ENCODE peak calls at places on chromosomes 3 and 15, in nine cellular contexts. One of them, this sample, is unnamed.

GRCh38 chr3:88626426-88627120 is 476.8 kb downstream of the C3orf38 start:
- DNase-seq in CD8-positive, alpha-beta T cell: no peak
- DNase-seq in hepatocyte: no peak
- DNase-seq in Peyer's patch: no peak
- DNase-seq in breast epithelium: no peak
- DNase-seq in dorsolateral prefrontal cortex: no peak
- DNase-seq in PC-3: no peak
- DNase-seq in AG04450: no peak
- DNase-seq in ovary: no peak
- DNase-seq in this sample: no peak

GRCh38 chr15:63583027-63583426 is 14.2 kb upstream of the FBXL22 start:
- DNase-seq in AG04450: no peak
- DNase-seq in Peyer's patch: no peak
- DNase-seq in ovary: no peak
- DNase-seq in PC-3: peak
- DNase-seq in dorsolateral prefrontal cortex: no peak
- DNase-seq in hepatocyte: no peak
- DNase-seq in breast epithelium: no peak
- DNase-seq in CD8-positive, alpha-beta T cell: no peak
- DNase-seq in this sample: no peak

GRCh38 chr3:101828289-101828688 is 21.0 kb upstream of the NFKBIZ start:
- DNase-seq in AG04450: no peak
- DNase-seq in hepatocyte: no peak
- DNase-seq in dorsolateral prefrontal cortex: no peak
- DNase-seq in CD8-positive, alpha-beta T cell: no peak
- DNase-seq in breast epithelium: no peak
- DNase-seq in Peyer's patch: no peak
- DNase-seq in PC-3: no peak
- DNase-seq in ovary: no peak
- DNase-seq in this sample: no peak

GRCh38 chr15:82146990-82147461 is 101.2 kb upstream of the MEX3B start:
- DNase-seq in hepatocyte: peak
- DNase-seq in ovary: no peak
- DNase-seq in dorsolateral prefrontal cortex: no peak
- DNase-seq in CD8-positive, alpha-beta T cell: no peak
- DNase-seq in PC-3: peak
- DNase-seq in AG04450: no peak
- DNase-seq in breast epithelium: no peak
- DNase-seq in Peyer's patch: no peak
- DNase-seq in this sample: no peak

GRCh38 chr3:56135941-56136340 is 332.3 kb downstream of the ERC2 start:
- DNase-seq in Peyer's patch: no peak
- DNase-seq in dorsolateral prefrontal cortex: no peak
- DNase-seq in ovary: no peak
- DNase-seq in AG04450: no peak
- DNase-seq in CD8-positive, alpha-beta T cell: no peak
- DNase-seq in breast epithelium: no peak
- DNase-seq in hepatocyte: no peak
- DNase-seq in PC-3: no peak
- DNase-seq in this sample: no peak

GRCh38 chr3:127997961-127998360 is 54.3 kb upstream of the SEC61A1 start:
- DNase-seq in hepatocyte: peak
- DNase-seq in breast epithelium: peak
- DNase-seq in PC-3: peak
- DNase-seq in dorsolateral prefrontal cortex: no peak
- DNase-seq in CD8-positive, alpha-beta T cell: no peak
- DNase-seq in AG04450: no peak
- DNase-seq in Peyer's patch: no peak
- DNase-seq in ovary: no peak
- DNase-seq in this sample: no peak

GRCh38 chr3:171986208-171986607 is 53.2 kb upstream of the FNDC3B start:
- DNase-seq in ovary: no peak
- DNase-seq in CD8-positive, alpha-beta T cell: no peak
- DNase-seq in breast epithelium: no peak
- DNase-seq in dorsolateral prefrontal cortex: no peak
- DNase-seq in AG04450: no peak
- DNase-seq in PC-3: peak
- DNase-seq in hepatocyte: no peak
- DNase-seq in Peyer's patch: no peak
- DNase-seq in this sample: no peak

GRCh38 chr3:20739814-20740213 is 553.8 kb upstream of the SGO1 start:
- DNase-seq in ovary: no peak
- DNase-seq in breast epithelium: no peak
- DNase-seq in dorsolateral prefrontal cortex: no peak
- DNase-seq in CD8-positive, alpha-beta T cell: no peak
- DNase-seq in Peyer's patch: no peak
- DNase-seq in PC-3: no peak
- DNase-seq in AG04450: no peak
- DNase-seq in hepatocyte: no peak
- DNase-seq in this sample: no peak

GRCh38 chr3:129315386-129315991 is 36.8 kb downstream of the HMCES start:
- DNase-seq in CD8-positive, alpha-beta T cell: peak
- DNase-seq in Peyer's patch: peak
- DNase-seq in ovary: peak
- DNase-seq in dorsolateral prefrontal cortex: peak
- DNase-seq in AG04450: no peak
- DNase-seq in hepatocyte: no peak
- DNase-seq in PC-3: peak
- DNase-seq in breast epithelium: no peak
- DNase-seq in this sample: peak

GRCh38 chr15:92907880-92908279 is 7.8 kb downstream of the CHD2 start:
- DNase-seq in AG04450: peak
- DNase-seq in breast epithelium: no peak
- DNase-seq in CD8-positive, alpha-beta T cell: peak
- DNase-seq in ovary: peak
- DNase-seq in Peyer's patch: no peak
- DNase-seq in hepatocyte: peak
- DNase-seq in dorsolateral prefrontal cortex: peak
- DNase-seq in PC-3: peak
- DNase-seq in this sample: peak

GRCh38 chr15:92907229-92907628 is 7.1 kb downstream of the CHD2 start:
- DNase-seq in PC-3: no peak
- DNase-seq in ovary: no peak
- DNase-seq in Peyer's patch: no peak
- DNase-seq in dorsolateral prefrontal cortex: no peak
- DNase-seq in CD8-positive, alpha-beta T cell: no peak
- DNase-seq in breast epithelium: no peak
- DNase-seq in AG04450: no peak
- DNase-seq in hepatocyte: no peak
- DNase-seq in this sample: no peak

GRCh38 chr15:92904832-92905640 is 4.9 kb downstream of the CHD2 start:
- DNase-seq in CD8-positive, alpha-beta T cell: no peak
- DNase-seq in AG04450: no peak
- DNase-seq in Peyer's patch: no peak
- DNase-seq in dorsolateral prefrontal cortex: no peak
- DNase-seq in ovary: no peak
- DNase-seq in breast epithelium: no peak
- DNase-seq in PC-3: no peak
- DNase-seq in hepatocyte: no peak
- DNase-seq in this sample: no peak

GRCh38 chr15:92906563-92907081 is 6.5 kb downstream of the CHD2 start:
- DNase-seq in PC-3: peak
- DNase-seq in dorsolateral prefrontal cortex: no peak
- DNase-seq in hepatocyte: peak
- DNase-seq in CD8-positive, alpha-beta T cell: peak
- DNase-seq in breast epithelium: no peak
- DNase-seq in ovary: no peak
- DNase-seq in AG04450: no peak
- DNase-seq in Peyer's patch: peak
- DNase-seq in this sample: no peak

GRCh38 chr15:92906038-92906437 is 5.9 kb downstream of the CHD2 start:
- DNase-seq in dorsolateral prefrontal cortex: no peak
- DNase-seq in breast epithelium: no peak
- DNase-seq in AG04450: no peak
- DNase-seq in Peyer's patch: no peak
- DNase-seq in ovary: no peak
- DNase-seq in CD8-positive, alpha-beta T cell: no peak
- DNase-seq in hepatocyte: no peak
- DNase-seq in PC-3: no peak
- DNase-seq in this sample: no peak
- H3K27ac ChIP-seq in dorsolateral prefrontal cortex: peak
- H3K27ac ChIP-seq in breast epithelium: peak
- H3K27ac ChIP-seq in AG04450: no peak
- H3K27ac ChIP-seq in Peyer's patch: peak
- H3K27ac ChIP-seq in ovary: peak
- H3K27ac ChIP-seq in CD8-positive, alpha-beta T cell: peak
- H3K27ac ChIP-seq in hepatocyte: peak
- H3K27ac ChIP-seq in PC-3: peak
- H3K27ac ChIP-seq in this sample: peak

GRCh38 chr15:41860049-41860828 is 21.6 kb downstream of the PLA2G4B start:
- DNase-seq in AG04450: no peak
- DNase-seq in hepatocyte: no peak
- DNase-seq in ovary: no peak
- DNase-seq in breast epithelium: no peak
- DNase-seq in dorsolateral prefrontal cortex: no peak
- DNase-seq in PC-3: no peak
- DNase-seq in Peyer's patch: no peak
- DNase-seq in CD8-positive, alpha-beta T cell: no peak
- DNase-seq in this sample: no peak
- TF ChIP-seq CTCF in AG04450: no peak
- TF ChIP-seq CTCF in hepatocyte: no peak
- TF ChIP-seq CTCF in ovary: no peak
- TF ChIP-seq CTCF in breast epithelium: no peak
- TF ChIP-seq CTCF in dorsolateral prefrontal cortex: no peak
- TF ChIP-seq CTCF in PC-3: peak
- TF ChIP-seq CTCF in Peyer's patch: no peak
- TF ChIP-seq CTCF in CD8-positive, alpha-beta T cell: no peak
- TF ChIP-seq CTCF in this sample: no peak

DNA sequence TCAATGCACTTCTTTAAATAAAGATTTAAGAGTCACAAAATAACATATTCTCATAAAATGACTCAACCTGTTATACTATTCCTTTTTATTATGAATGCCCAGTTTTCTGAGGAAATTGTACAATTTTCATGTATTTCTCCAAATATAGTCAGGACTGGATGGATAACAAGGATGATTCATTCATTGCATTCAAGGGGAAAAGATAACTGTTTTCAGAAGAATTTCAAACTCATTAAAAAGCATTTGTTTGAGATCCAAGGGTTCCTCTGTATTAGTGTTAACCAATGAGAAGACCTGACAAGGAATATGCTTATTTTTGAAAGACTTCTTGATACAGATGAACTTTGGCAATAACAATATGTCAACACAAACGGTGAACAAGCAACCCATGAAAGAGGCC is 163.7 kb downstream of the MEIS2 start:
- DNase-seq in PC-3: peak
- DNase-seq in breast epithelium: no peak
- DNase-seq in hepatocyte: no peak
- DNase-seq in dorsolateral prefrontal cortex: no peak
- DNase-seq in CD8-positive, alpha-beta T cell: no peak
- DNase-seq in ovary: no peak
- DNase-seq in Peyer's patch: no peak
- DNase-seq in AG04450: no peak
- DNase-seq in this sample: no peak
- H3K27ac ChIP-seq in PC-3: no peak
- H3K27ac ChIP-seq in breast epithelium: no peak
- H3K27ac ChIP-seq in hepatocyte: no peak
- H3K27ac ChIP-seq in dorsolateral prefrontal cortex: no peak
- H3K27ac ChIP-seq in CD8-positive, alpha-beta T cell: no peak
- H3K27ac ChIP-seq in ovary: no peak
- H3K27ac ChIP-seq in Peyer's patch: no peak
- H3K27ac ChIP-seq in AG04450: no peak
- H3K27ac ChIP-seq in this sample: no peak

DNA sequence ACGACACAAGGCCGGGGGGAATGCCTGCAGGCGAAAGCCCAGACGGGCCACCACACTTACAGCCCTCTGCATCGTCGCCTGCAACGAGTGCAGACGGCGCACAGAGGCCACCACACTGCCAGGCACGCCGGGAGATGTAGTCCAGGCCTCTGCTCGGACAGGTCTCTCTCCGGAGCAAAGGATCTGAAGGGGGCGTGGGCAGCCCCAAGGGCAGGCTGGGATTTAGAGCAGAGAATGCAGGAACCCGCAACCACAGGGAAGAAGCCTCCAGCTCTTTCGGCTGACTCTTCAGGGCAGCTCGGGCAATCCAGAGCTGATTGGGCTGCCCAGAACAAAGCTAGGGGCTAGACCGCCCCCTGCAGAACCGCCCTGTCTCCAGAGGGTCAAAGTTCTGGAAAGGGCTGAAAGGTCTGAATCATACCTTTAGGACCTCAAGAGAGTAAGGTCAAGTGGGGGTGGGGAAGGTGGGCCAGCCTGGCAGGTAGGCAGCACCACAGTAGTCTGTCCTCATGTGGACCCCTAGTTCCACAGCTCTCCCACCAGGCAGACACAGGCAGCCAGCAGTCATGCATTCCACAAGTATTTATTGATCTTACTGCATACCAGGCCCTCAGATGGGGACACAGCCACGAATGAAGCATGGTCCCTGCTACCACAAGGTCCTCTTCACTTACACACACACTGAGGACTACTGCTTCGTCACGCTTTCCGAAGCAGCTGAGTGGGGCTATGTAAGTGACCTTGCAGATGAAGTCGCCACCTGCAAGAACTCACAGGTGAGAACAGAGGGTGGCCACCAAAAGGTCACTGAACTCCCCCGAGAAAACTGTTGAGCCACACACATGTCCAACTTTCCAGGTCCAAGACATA is at the start of gene AMT:
- DNase-seq in PC-3: no peak
- DNase-seq in hepatocyte: peak
- DNase-seq in dorsolateral prefrontal cortex: no peak
- DNase-seq in Peyer's patch: no peak
- DNase-seq in CD8-positive, alpha-beta T cell: no peak
- DNase-seq in ovary: no peak
- DNase-seq in breast epithelium: no peak
- DNase-seq in AG04450: no peak
- DNase-seq in this sample: no peak
- TF ChIP-seq CTCF in PC-3: no peak
- TF ChIP-seq CTCF in hepatocyte: no peak
- TF ChIP-seq CTCF in dorsolateral prefrontal cortex: no peak
- TF ChIP-seq CTCF in Peyer's patch: no peak
- TF ChIP-seq CTCF in CD8-positive, alpha-beta T cell: no peak
- TF ChIP-seq CTCF in ovary: no peak
- TF ChIP-seq CTCF in breast epithelium: no peak
- TF ChIP-seq CTCF in AG04450: no peak
- TF ChIP-seq CTCF in this sample: no peak